ENCODE peak calls at places on chromosomes 7 and 10, in four cellular contexts. Y is lower lobe of right lung; K is CD8-positive, alpha-beta T cell; T is Peyer's patch. Q is an unnamed sample.

GRCh38 chr7:131383417-131383816 is 55.7 kb downstream of the MKLN1 start:
- DNase-seq in Y (no peak), K (no peak), T (no peak), Q (no peak)

GRCh38 chr10:3442451-3442990 is 269.9 kb upstream of the PITRM1 start:
- DNase-seq in Y (no peak), K (no peak), T (no peak), Q (no peak)

GRCh38 chr10:42875388-42875755 is 92.8 kb downstream of the BMS1 start:
- DNase-seq in Y (no peak), K (peak), T (no peak), Q (no peak)

GRCh38 chr7:112985377-112985987 is 101.1 kb downstream of the GPR85 start:
- DNase-seq in Y (no peak), K (no peak), T (no peak), Q (no peak)

GRCh38 chr7:154912921-154913644 is 89.8 kb downstream of the PAXIP1 start:
- DNase-seq in Y (no peak), K (no peak), T (no peak), Q (no peak)

GRCh38 chr10:123685260-123685659 is 19.1 kb downstream of the GPR26 start:
- DNase-seq in Y (no peak), K (no peak), T (no peak), Q (no peak)

GRCh38 chr10:4450981-4451501 is 375.0 kb upstream of the AKR1E2 start:
- DNase-seq in Y (no peak), K (no peak), T (no peak), Q (no peak)

GRCh38 chr7:17716816-17717215 is 223.5 kb downstream of the SNX13 start:
- DNase-seq in Y (no peak), K (no peak), T (no peak), Q (no peak)

GRCh38 chr7:21550821-21551531 is 8.1 kb downstream of the DNAH11 start:
- DNase-seq in Y (no peak), K (no peak), T (no peak), Q (no peak)

GRCh38 chr7:93678185-93678584 is 103.7 kb upstream of the CALCR start:
- DNase-seq in Y (no peak), K (no peak), T (no peak), Q (no peak)

GRCh38 chr7:153398789-153399553 is 639.4 kb downstream of the ACTR3B start:
- DNase-seq in Y (no peak), K (no peak), T (no peak), Q (no peak)

GRCh38 chr10:93333278-93333978 is 148.7 kb downstream of the MYOF start:
- DNase-seq in Y (no peak), K (no peak), T (no peak), Q (no peak)
- H3K27ac ChIP-seq in Y (no peak), K (no peak), T (no peak), Q (no peak)

GRCh38 chr7:99665989-99666388 is 13.8 kb downstream of the CYP3A5 start:
- DNase-seq in Y (no peak), K (no peak), T (no peak), Q (no peak)
- H3K27ac ChIP-seq in Y (no peak), K (no peak), T (no peak), Q (no peak)

DNA sequence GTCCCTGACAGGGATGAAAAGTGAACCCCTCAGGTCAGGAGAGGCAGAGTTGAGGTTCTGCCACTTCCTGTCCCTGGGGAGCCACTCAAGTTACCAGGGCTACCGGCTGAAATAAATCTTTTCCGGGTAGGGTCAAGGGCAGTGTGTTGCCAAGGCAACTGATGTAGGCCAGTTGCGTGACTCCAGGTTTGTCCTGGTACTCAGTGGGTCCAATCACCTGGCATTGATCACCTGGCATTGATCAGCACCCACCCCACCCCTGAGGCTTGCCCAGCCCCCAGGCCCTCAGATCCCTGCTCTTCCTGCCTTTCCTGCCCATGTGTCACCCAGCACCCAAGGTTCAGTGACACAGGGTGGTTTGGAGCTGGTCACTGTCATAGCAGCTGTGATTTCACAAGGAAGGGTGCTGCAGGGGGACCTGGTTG is 5.9 kb downstream of the SAP25 start:
- DNase-seq in Y (no peak), K (no peak), T (peak), Q (no peak)
- H3K27ac ChIP-seq in Y (no peak), K (no peak), T (no peak), Q (no peak)

GRCh38 chr7:116501425-116502167 is 2.1 kb downstream of the CAV2 start:
- DNase-seq in Y (no peak), K (no peak), T (no peak), Q (no peak)
- H3K27ac ChIP-seq in Y (peak), K (no peak), T (no peak), Q (no peak)

Q was measured in caudate nucleus.